ENCODE peak calls at places on chromosome 12, in nine cellular contexts. B is left cardiac atrium; N is nucleus accumbens; Z is lung microvascular endothelial cell; J is HFF-Myc; Q is ELF-1; X is stimulated activated CD4-positive, alpha-beta T cell treated with anti-CD3 and anti-CD28 coated beads, Interleukin-15, amount 100 ng/mL, for 48 hours; G is fibroblast of pulmonary artery; C is T-helper 1 cell. A is an unnamed sample.

GRCh38 chr12:38586652-38587219 is 270.2 kb downstream of the ALG10B start:
- DNase-seq in B (no peak), N (no peak), Z (no peak), J (no peak), Q (no peak), X (no peak), G (peak), C (no peak), A (no peak)

GRCh38 chr12:46815792-46816191 is 10.0 kb downstream of the SLC38A4 start:
- DNase-seq in B (no peak), N (no peak), Z (no peak), J (no peak), Q (no peak), X (no peak), G (no peak), C (no peak), A (no peak)

GRCh38 chr12:121079736-121080272 is 40.8 kb upstream of the OASL start:
- DNase-seq in B (no peak), N (no peak), Z (no peak), J (no peak), Q (no peak), X (no peak), G (no peak), C (no peak), A (no peak)

GRCh38 chr12:119169150-119169549 is 9.6 kb upstream of the HSPB8 start:
- DNase-seq in B (no peak), N (no peak), Z (no peak), J (no peak), Q (peak), X (no peak), G (no peak), C (no peak), A (no peak)

GRCh38 chr12:61654698-61655097 is 605.5 kb upstream of the USP15 start:
- DNase-seq in B (no peak), N (no peak), Z (no peak), J (no peak), Q (peak), X (no peak), G (no peak), C (no peak), A (no peak)

GRCh38 chr12:29796823-29797263 is 13.1 kb upstream of the TMTC1 start:
- DNase-seq in B (no peak), N (no peak), Z (peak), J (peak), Q (peak), X (no peak), G (peak), C (no peak), A (peak)

GRCh38 chr12:2457215-2458112 is 337.3 kb upstream of the FKBP4 start:
- DNase-seq in B (no peak), N (no peak), Z (no peak), J (no peak), Q (peak), X (no peak), G (no peak), C (no peak), A (no peak)

GRCh38 chr12:130299574-130299973 is 38.1 kb upstream of the PIWIL1 start:
- DNase-seq in B (no peak), N (no peak), Z (no peak), J (no peak), Q (no peak), X (no peak), G (no peak), C (no peak), A (no peak)

GRCh38 chr12:47753021-47754001 is 5.4 kb downstream of the RAPGEF3 start:
- DNase-seq in B (peak), N (peak), Z (peak), J (no peak), Q (peak), X (no peak), G (no peak), C (no peak), A (peak)

GRCh38 chr12:131104464-131105350 is 151.0 kb downstream of the ADGRD1 start:
- DNase-seq in B (peak), N (peak), Z (peak), J (peak), Q (peak), X (peak), G (peak), C (peak), A (peak)

GRCh38 chr12:38775457-38775856 is 129.9 kb downstream of the CPNE8 start:
- DNase-seq in B (no peak), N (no peak), Z (peak), J (no peak), Q (no peak), X (no peak), G (no peak), C (no peak), A (no peak)

GRCh38 chr12:67592228-67593011 is 56.1 kb upstream of the DYRK2 start:
- DNase-seq in B (no peak), N (no peak), Z (peak), J (peak), Q (no peak), X (no peak), G (peak), C (no peak), A (peak)

GRCh38 chr12:94873368-94874085 is 130.0 kb downstream of the NDUFA12 start:
- DNase-seq in B (peak), N (no peak), Z (no peak), J (no peak), Q (peak), X (no peak), G (no peak), C (no peak), A (peak)

GRCh38 chr12:40921563-40922163 is 229.4 kb downstream of the CNTN1 start:
- DNase-seq in B (no peak), N (no peak), Z (peak), J (peak), Q (no peak), X (no peak), G (peak), C (no peak), A (peak)

GRCh38 chr12:106142591-106143261 is 4.0 kb upstream of the NUAK1 start:
- DNase-seq in B (no peak), N (no peak), Z (no peak), J (no peak), Q (no peak), X (no peak), G (no peak), C (no peak), A (no peak)

GRCh38 chr12:112214064-112214463 is 88.7 kb downstream of the TRAFD1 start:
- DNase-seq in B (no peak), N (no peak), Z (no peak), J (no peak), Q (no peak), X (no peak), G (no peak), C (no peak), A (no peak)

GRCh38 chr12:113932411-113933196 is 33.5 kb downstream of the RBM19 start:
- DNase-seq in B (peak), N (peak), Z (no peak), J (no peak), Q (peak), X (no peak), G (peak), C (no peak), A (no peak)

GRCh38 chr12:52865090-52865944 is 16.5 kb upstream of the KRT78 start:
- DNase-seq in B (peak), N (peak), Z (peak), J (no peak), Q (peak), X (no peak), G (peak), C (no peak), A (peak)

GRCh38 chr12:3453947-3454675 is 36.9 kb upstream of the PRMT8 start:
- DNase-seq in B (no peak), N (no peak), Z (peak), J (peak), Q (peak), X (no peak), G (peak), C (no peak), A (no peak)